ENCODE peak calls at places on chromosomes 7 and 10, in seven cellular contexts. S is cardiac muscle cell; N is activated T-cell treated with anti-CD3 and anti-CD28 coated beads, Interleukin-2, amount 50 U/mL, for 72 hours; F is fibroblast of the conjunctiva; E is PC-3; P is SK-N-SH; C is stimulated activated CD8-positive, alpha-beta memory T cell treated with anti-CD3 and anti-CD28 coated beads, Interleukin-4, amount 100 ng/mL, for 4 hours. Z is an unnamed sample.

GRCh38 chr10:109978481-109978880 is 29.3 kb upstream of the ADD3 start:
- DNase-seq in S (peak; percentile 45), N (peak; percentile 59), F (peak; percentile 70), E (peak; percentile 48), P (no peak), C (peak; percentile 8), Z (no peak)

GRCh38 chr7:141788296-141788695 is 1.7 kb upstream of the TAS2R5 start:
- DNase-seq in S (no peak), N (no peak), F (no peak), E (no peak), P (no peak), C (no peak), Z (no peak)

GRCh38 chr7:73463966-73464365 is 30.4 kb downstream of the FZD9 start:
- DNase-seq in S (no peak), N (no peak), F (no peak), E (no peak), P (no peak), C (no peak), Z (no peak)

GRCh38 chr7:108406474-108406873 is 49.8 kb downstream of the NRCAM start:
- DNase-seq in S (no peak), N (no peak), F (peak; percentile 76), E (no peak), P (no peak), C (no peak), Z (no peak)

GRCh38 chr10:80462986-80463741 is 9.1 kb downstream of the TSPAN14 start:
- DNase-seq in S (no peak), N (no peak), F (no peak), E (no peak), P (peak; percentile 59), C (no peak), Z (no peak)

GRCh38 chr10:132294196-132294520 is 13.6 kb downstream of the STK32C start:
- DNase-seq in S (no peak), N (no peak), F (no peak), E (no peak), P (no peak), C (no peak), Z (no peak)

GRCh38 chr7:28207486-28208158 is 27.0 kb upstream of the JAZF1 start:
- DNase-seq in S (no peak), N (peak; percentile 4), F (no peak), E (peak; percentile 28), P (no peak), C (no peak), Z (peak; percentile 3)

GRCh38 chr7:122896509-122896908 is 10.2 kb upstream of the CADPS2 start:
- DNase-seq in S (no peak), N (no peak), F (no peak), E (peak; percentile 26), P (no peak), C (no peak), Z (no peak)

GRCh38 chr10:84537447-84537931 is 209.1 kb downstream of the CCSER2 start:
- DNase-seq in S (peak; percentile 90), N (peak; percentile 31), F (peak; percentile 49), E (peak; percentile 75), P (peak; percentile 85), C (no peak), Z (peak; percentile 15)

GRCh38 chr10:80260295-80261243 is 28.9 kb downstream of the MAT1A start:
- DNase-seq in S (peak; percentile 49), N (peak; percentile 25), F (no peak), E (no peak), P (peak; percentile 74), C (no peak), Z (no peak)

GRCh38 chr7:121570365-121570764 is 174.3 kb upstream of the FAM3C start:
- DNase-seq in S (no peak), N (no peak), F (no peak), E (no peak), P (no peak), C (no peak), Z (no peak)

GRCh38 chr10:79299397-79300370 is 47.6 kb upstream of the PPIF start:
- DNase-seq in S (no peak), N (no peak), F (peak; percentile 72), E (peak; percentile 93), P (no peak), C (no peak), Z (no peak)

GRCh38 chr10:121823993-121824463 is 103.8 kb downstream of the ATE1 start:
- DNase-seq in S (peak; percentile 47), N (no peak), F (peak; percentile 23), E (peak; percentile 62), P (peak; percentile 47), C (no peak), Z (no peak)

GRCh38 chr10:131456411-131456810 is 144.9 kb upstream of the TCERG1L start:
- DNase-seq in S (no peak), N (no peak), F (no peak), E (no peak), P (no peak), C (no peak), Z (no peak)

GRCh38 chr10:35040761-35041501 is 49.2 kb downstream of the CUL2 start:
- DNase-seq in S (no peak), N (no peak), F (peak; percentile 48), E (peak; percentile 72), P (no peak), C (no peak), Z (no peak)

GRCh38 chr7:80392229-80393169 is 119.4 kb downstream of the GNAT3 start:
- DNase-seq in S (peak; percentile 25), N (no peak), F (no peak), E (peak; percentile 77), P (peak; percentile 20), C (no peak), Z (no peak)

GRCh38 chr10:36171546-36171945 is 529.5 kb upstream of the FZD8 start:
- DNase-seq in S (peak; percentile 13), N (no peak), F (no peak), E (peak; percentile 78), P (no peak), C (no peak), Z (no peak)

GRCh38 chr7:127995866-127996215 is 35.4 kb downstream of the LRRC4 start:
- DNase-seq in S (no peak), N (no peak), F (no peak), E (no peak), P (peak; percentile 72), C (no peak), Z (no peak)

GRCh38 chr7:39606352-39606751 is 17.0 kb upstream of the RALA start:
- DNase-seq in S (no peak), N (no peak), F (no peak), E (no peak), P (no peak), C (no peak), Z (no peak)

GRCh38 chr7:38686888-38687287 is 55.7 kb upstream of the AMPH start:
- DNase-seq in S (no peak), N (no peak), F (no peak), E (no peak), P (no peak), C (no peak), Z (no peak)

GRCh38 chr7:120400806-120401455 is 128.0 kb downstream of the KCND2 start:
- DNase-seq in S (no peak), N (no peak), F (no peak), E (no peak), P (no peak), C (no peak), Z (no peak)